ENCODE peak calls at places on chromosome 1, in four cellular contexts. One of them, this sample, is unnamed.

GRCh38 chr1:190717055-190717454 is 239.4 kb upstream of the BRINP3 start:
- DNase-seq in IMR-90: no peak
- DNase-seq in lower lobe of right lung: no peak
- DNase-seq in lung: no peak
- DNase-seq in this sample: no peak

GRCh38 chr1:211938473-211939080 is 96.8 kb downstream of the INTS7 start:
- DNase-seq in IMR-90: no peak
- DNase-seq in lower lobe of right lung: no peak
- DNase-seq in lung: no peak
- DNase-seq in this sample: no peak

GRCh38 chr1:22111620-22112019 is 31.3 kb downstream of the WNT4 start:
- DNase-seq in IMR-90: peak
- DNase-seq in lower lobe of right lung: no peak
- DNase-seq in lung: no peak
- DNase-seq in this sample: peak

GRCh38 chr1:156475568-156476500 is 24.7 kb downstream of the MEF2D start:
- DNase-seq in IMR-90: peak
- DNase-seq in lower lobe of right lung: no peak
- DNase-seq in lung: no peak
- DNase-seq in this sample: peak

GRCh38 chr1:28115267-28115666 is 26.9 kb upstream of the EYA3 start:
- DNase-seq in IMR-90: peak
- DNase-seq in lower lobe of right lung: peak
- DNase-seq in lung: peak
- DNase-seq in this sample: no peak

GRCh38 chr1:47533176-47534039 is 95.6 kb downstream of the FOXD2 start:
- DNase-seq in IMR-90: peak
- DNase-seq in lower lobe of right lung: peak
- DNase-seq in lung: no peak
- DNase-seq in this sample: peak

GRCh38 chr1:21117159-21117953 is 59.3 kb downstream of the EIF4G3 start:
- DNase-seq in IMR-90: no peak
- DNase-seq in lower lobe of right lung: no peak
- DNase-seq in lung: no peak
- DNase-seq in this sample: no peak

GRCh38 chr1:224282140-224282539 is 47.8 kb downstream of the NVL start:
- DNase-seq in IMR-90: no peak
- DNase-seq in lower lobe of right lung: no peak
- DNase-seq in lung: no peak
- DNase-seq in this sample: no peak

GRCh38 chr1:16205891-16206546 is 6.4 kb downstream of the ARHGEF19 start:
- DNase-seq in IMR-90: no peak
- DNase-seq in lower lobe of right lung: no peak
- DNase-seq in lung: no peak
- DNase-seq in this sample: no peak

GRCh38 chr1:158039380-158039779 is 45.9 kb downstream of the KIRREL1 start:
- DNase-seq in IMR-90: peak
- DNase-seq in lower lobe of right lung: no peak
- DNase-seq in lung: no peak
- DNase-seq in this sample: no peak

GRCh38 chr1:153195216-153195615 is 8.0 kb upstream of the LELP1 start:
- DNase-seq in IMR-90: no peak
- DNase-seq in lower lobe of right lung: no peak
- DNase-seq in lung: no peak
- DNase-seq in this sample: no peak

GRCh38 chr1:61226791-61227567 is 144.6 kb downstream of the NFIA start:
- DNase-seq in IMR-90: no peak
- DNase-seq in lower lobe of right lung: no peak
- DNase-seq in lung: no peak
- DNase-seq in this sample: no peak

GRCh38 chr1:117599822-117600221 is 6.0 kb upstream of the TENT5C start:
- DNase-seq in IMR-90: no peak
- DNase-seq in lower lobe of right lung: no peak
- DNase-seq in lung: no peak
- DNase-seq in this sample: no peak

GRCh38 chr1:3174487-3175247 is 105.7 kb downstream of the PRDM16 start:
- DNase-seq in IMR-90: no peak
- DNase-seq in lower lobe of right lung: peak
- DNase-seq in lung: peak
- DNase-seq in this sample: peak

GRCh38 chr1:39381839-39382238 is 109.6 kb upstream of the BMP8A start:
- DNase-seq in IMR-90: peak
- DNase-seq in lower lobe of right lung: no peak
- DNase-seq in lung: no peak
- DNase-seq in this sample: no peak

GRCh38 chr1:36782785-36783184 is 251.5 kb downstream of the GRIK3 start:
- DNase-seq in IMR-90: no peak
- DNase-seq in lower lobe of right lung: no peak
- DNase-seq in lung: no peak
- DNase-seq in this sample: no peak

GRCh38 chr1:186838380-186839076 is 9.8 kb downstream of the PLA2G4A start:
- DNase-seq in IMR-90: no peak
- DNase-seq in lower lobe of right lung: no peak
- DNase-seq in lung: no peak
- DNase-seq in this sample: no peak

DNA sequence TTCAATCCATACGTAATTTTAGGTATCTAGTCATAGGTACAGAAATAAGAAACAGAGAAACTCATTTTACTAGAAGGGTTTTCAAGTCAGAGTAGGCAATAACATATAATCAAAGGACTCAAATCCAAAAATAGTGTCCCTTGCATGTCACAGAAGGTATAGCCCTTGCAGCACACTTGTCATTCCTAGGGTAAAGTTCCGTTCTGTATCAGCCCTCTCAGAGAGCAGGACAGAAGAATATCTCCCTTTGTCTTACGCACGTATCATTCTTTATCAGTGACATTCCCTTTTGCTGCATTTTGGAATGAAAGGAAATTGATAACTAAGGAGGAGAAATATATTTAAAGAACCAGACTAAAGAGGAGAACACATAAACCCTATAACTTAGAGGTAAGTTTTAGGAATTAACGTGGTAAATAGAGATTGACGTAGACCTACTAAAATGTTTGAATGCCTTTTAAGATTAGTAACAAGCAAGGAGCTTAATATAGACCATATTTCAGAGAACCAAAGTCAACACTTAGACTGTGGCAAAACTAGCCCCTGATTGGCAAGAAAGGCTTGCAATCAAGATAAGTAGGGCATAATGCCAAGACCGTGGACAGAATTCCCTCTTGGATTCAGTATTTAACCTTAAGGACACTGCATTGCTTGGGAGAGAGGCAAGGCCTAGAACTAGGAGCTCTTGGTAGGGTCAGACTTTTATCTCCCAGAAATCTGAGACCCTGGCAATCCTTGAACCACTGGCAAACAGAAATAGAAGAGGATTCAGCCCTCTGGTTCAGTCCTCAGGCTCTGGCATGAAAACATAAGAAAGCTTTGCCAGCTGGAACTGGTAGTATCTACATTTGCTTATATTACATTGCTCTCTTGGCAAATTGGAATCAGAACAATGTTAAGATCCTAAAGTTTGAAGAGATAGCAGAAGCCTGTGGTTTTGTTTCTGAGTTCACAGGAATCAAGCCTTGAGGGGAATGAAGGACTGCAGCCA is 232.1 kb downstream of the ASTN1 start:
- DNase-seq in IMR-90: no peak
- DNase-seq in lower lobe of right lung: no peak
- DNase-seq in lung: no peak
- DNase-seq in this sample: no peak
- H3K27ac ChIP-seq in IMR-90: no peak
- H3K27ac ChIP-seq in lower lobe of right lung: no peak
- H3K27ac ChIP-seq in lung: peak
- H3K27ac ChIP-seq in this sample: no peak

GRCh38 chr1:205591522-205592351 is 40.1 kb downstream of the ELK4 start:
- DNase-seq in IMR-90: peak
- DNase-seq in lower lobe of right lung: peak
- DNase-seq in lung: peak
- DNase-seq in this sample: peak
- H3K27ac ChIP-seq in IMR-90: peak
- H3K27ac ChIP-seq in lower lobe of right lung: peak
- H3K27ac ChIP-seq in lung: no peak
- H3K27ac ChIP-seq in this sample: peak

GRCh38 chr1:24206516-24207394 is 19.7 kb upstream of the IFNLR1 start:
- DNase-seq in IMR-90: no peak
- DNase-seq in lower lobe of right lung: no peak
- DNase-seq in lung: no peak
- DNase-seq in this sample: no peak
- H3K27ac ChIP-seq in IMR-90: no peak
- H3K27ac ChIP-seq in lower lobe of right lung: no peak
- H3K27ac ChIP-seq in lung: no peak
- H3K27ac ChIP-seq in this sample: no peak

GRCh38 chr1:115702993-115703392 is 61.2 kb downstream of the VANGL1 start:
- DNase-seq in IMR-90: no peak
- DNase-seq in lower lobe of right lung: no peak
- DNase-seq in lung: no peak
- DNase-seq in this sample: no peak

GRCh38 chr1:115706774-115707425 is 61.6 kb downstream of the CASQ2 start:
- DNase-seq in IMR-90: peak
- DNase-seq in lower lobe of right lung: no peak
- DNase-seq in lung: no peak
- DNase-seq in this sample: no peak

GRCh38 chr1:115706009-115706362 is 62.5 kb downstream of the CASQ2 start:
- DNase-seq in IMR-90: no peak
- DNase-seq in lower lobe of right lung: no peak
- DNase-seq in lung: no peak
- DNase-seq in this sample: no peak

GRCh38 chr1:115701090-115701489 is 59.3 kb downstream of the VANGL1 start:
- DNase-seq in IMR-90: no peak
- DNase-seq in lower lobe of right lung: no peak
- DNase-seq in lung: no peak
- DNase-seq in this sample: no peak

DNA sequence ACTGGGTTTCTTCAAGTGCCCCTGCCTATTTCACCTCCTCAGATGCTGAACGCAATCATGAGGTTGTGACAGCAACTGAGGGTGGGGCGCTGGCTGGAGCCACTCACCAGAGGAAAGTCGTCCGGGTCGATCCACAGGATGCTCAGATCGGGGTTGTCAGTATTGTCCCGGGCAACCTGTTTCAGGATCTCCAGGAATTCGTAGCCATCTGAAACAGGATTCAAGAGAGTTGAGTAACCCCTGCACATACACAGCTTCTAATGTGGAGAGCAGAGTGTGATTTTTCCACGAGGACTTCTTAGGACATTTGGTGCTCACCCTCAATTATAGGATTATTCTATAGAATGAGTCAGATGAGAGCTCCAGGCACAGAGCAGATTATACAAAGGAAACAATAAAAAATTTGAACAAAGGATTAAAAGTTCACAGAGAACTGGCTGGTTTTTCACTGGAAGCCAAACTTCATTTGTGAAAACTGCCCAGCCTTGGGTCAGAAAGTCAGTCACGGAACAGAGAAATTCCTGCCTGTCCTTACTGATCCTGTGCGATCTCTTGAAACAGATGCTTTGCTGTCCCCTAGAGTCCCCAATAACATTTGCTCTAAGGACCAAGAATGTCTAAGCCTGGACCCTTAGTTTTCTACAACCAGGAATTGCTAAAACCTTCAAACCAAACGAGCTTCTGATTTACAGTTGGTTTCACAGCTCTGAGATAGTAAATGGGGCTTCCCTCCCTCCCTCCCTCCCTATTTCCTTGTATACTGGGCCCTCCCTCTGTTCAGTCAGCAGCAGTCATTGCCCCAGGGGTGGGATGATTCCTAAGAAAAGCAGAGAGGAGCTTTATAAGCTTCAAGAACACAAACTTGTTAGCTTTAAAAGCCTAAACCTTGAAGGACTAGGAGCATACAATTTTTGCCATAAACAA is 63.2 kb downstream of the CASQ2 start:
- DNase-seq in IMR-90: no peak
- DNase-seq in lower lobe of right lung: no peak
- DNase-seq in lung: no peak
- DNase-seq in this sample: no peak
- H3K27ac ChIP-seq in IMR-90: no peak
- H3K27ac ChIP-seq in lower lobe of right lung: no peak
- H3K27ac ChIP-seq in lung: no peak
- H3K27ac ChIP-seq in this sample: no peak

GRCh38 chr1:154839691-154840090 is 30.4 kb downstream of the KCNN3 start:
- DNase-seq in IMR-90: peak
- DNase-seq in lower lobe of right lung: peak
- DNase-seq in lung: no peak
- DNase-seq in this sample: no peak

GRCh38 chr1:154837679-154838171 is 32.4 kb downstream of the KCNN3 start:
- DNase-seq in IMR-90: no peak
- DNase-seq in lower lobe of right lung: peak
- DNase-seq in lung: peak
- DNase-seq in this sample: peak

GRCh38 chr1:154838473-154838872 is 31.6 kb downstream of the KCNN3 start:
- DNase-seq in IMR-90: no peak
- DNase-seq in lower lobe of right lung: no peak
- DNase-seq in lung: no peak
- DNase-seq in this sample: no peak

GRCh38 chr1:154840557-154841176 is 29.4 kb downstream of the KCNN3 start:
- DNase-seq in IMR-90: peak
- DNase-seq in lower lobe of right lung: no peak
- DNase-seq in lung: no peak
- DNase-seq in this sample: no peak

DNA sequence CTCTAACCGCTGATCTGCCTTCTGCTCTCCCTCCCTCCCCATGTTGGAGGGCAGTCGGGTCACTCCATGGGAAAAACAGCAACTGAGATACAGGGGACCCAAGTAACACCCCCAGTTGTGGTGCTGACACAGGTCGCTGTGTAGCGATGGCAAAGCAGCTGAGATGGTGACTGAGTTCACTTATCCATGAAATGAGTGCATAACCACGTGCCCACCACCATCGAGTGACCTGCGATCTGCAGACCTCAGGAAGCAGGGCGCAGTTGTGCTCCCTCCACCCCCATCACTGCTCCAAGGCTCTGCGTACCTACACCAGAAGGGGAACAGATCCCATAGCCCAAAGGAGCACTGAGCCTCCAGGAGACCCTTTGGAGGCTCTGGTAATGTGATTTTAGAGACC is 31.1 kb downstream of the KCNN3 start:
- DNase-seq in IMR-90: no peak
- DNase-seq in lower lobe of right lung: no peak
- DNase-seq in lung: no peak
- DNase-seq in this sample: no peak
- H3K27ac ChIP-seq in IMR-90: no peak
- H3K27ac ChIP-seq in lower lobe of right lung: no peak
- H3K27ac ChIP-seq in lung: no peak
- H3K27ac ChIP-seq in this sample: peak

GRCh38 chr1:220807726-220808125 is 21.0 kb downstream of the MTARC1 start:
- DNase-seq in IMR-90: no peak
- DNase-seq in lower lobe of right lung: no peak
- DNase-seq in lung: no peak
- DNase-seq in this sample: no peak
- H3K27ac ChIP-seq in IMR-90: no peak
- H3K27ac ChIP-seq in lower lobe of right lung: no peak
- H3K27ac ChIP-seq in lung: no peak
- H3K27ac ChIP-seq in this sample: no peak